ENCODE peak calls at places on chromosomes 4 and X, in seven cellular contexts. One of them, this sample, is unnamed.

GRCh38 chr4:82594466-82594865 is 32.7 kb upstream of the TMEM150C start:
- DNase-seq in uterus: no peak
- DNase-seq in lower lobe of right lung: no peak
- DNase-seq in endothelial cell of umbilical vein: no peak
- DNase-seq in RWPE2: no peak
- DNase-seq in transverse colon: no peak
- DNase-seq in CD4-positive, alpha-beta memory T cell: no peak
- DNase-seq in this sample: no peak

GRCh38 chr4:182144621-182145359 is 98.4 kb upstream of the TENM3 start:
- DNase-seq in uterus: peak; percentile 18
- DNase-seq in lower lobe of right lung: no peak
- DNase-seq in endothelial cell of umbilical vein: no peak
- DNase-seq in RWPE2: no peak
- DNase-seq in transverse colon: no peak
- DNase-seq in CD4-positive, alpha-beta memory T cell: no peak
- DNase-seq in this sample: no peak

GRCh38 chr4:93791570-93792195 is 36.9 kb upstream of the ATOH1 start:
- DNase-seq in uterus: no peak
- DNase-seq in lower lobe of right lung: peak; percentile 44
- DNase-seq in endothelial cell of umbilical vein: peak; percentile 41
- DNase-seq in RWPE2: no peak
- DNase-seq in transverse colon: peak; percentile 64
- DNase-seq in CD4-positive, alpha-beta memory T cell: no peak
- DNase-seq in this sample: peak; percentile 33

GRCh38 chrX:74535211-74535621 is 79.2 kb downstream of the RLIM start:
- DNase-seq in uterus: peak; percentile 23
- DNase-seq in lower lobe of right lung: no peak
- DNase-seq in endothelial cell of umbilical vein: no peak
- DNase-seq in RWPE2: no peak
- DNase-seq in transverse colon: peak; percentile 12
- DNase-seq in CD4-positive, alpha-beta memory T cell: no peak
- DNase-seq in this sample: peak; percentile 32

GRCh38 chrX:40971736-40972135 is 113.5 kb upstream of the USP9X start:
- DNase-seq in uterus: no peak
- DNase-seq in lower lobe of right lung: no peak
- DNase-seq in endothelial cell of umbilical vein: no peak
- DNase-seq in RWPE2: no peak
- DNase-seq in transverse colon: no peak
- DNase-seq in CD4-positive, alpha-beta memory T cell: no peak
- DNase-seq in this sample: no peak

GRCh38 chr4:166091914-166092510 is 219.0 kb downstream of the TLL1 start:
- DNase-seq in uterus: no peak
- DNase-seq in lower lobe of right lung: no peak
- DNase-seq in endothelial cell of umbilical vein: peak; percentile 43
- DNase-seq in RWPE2: no peak
- DNase-seq in transverse colon: no peak
- DNase-seq in CD4-positive, alpha-beta memory T cell: peak; percentile 4
- DNase-seq in this sample: peak; percentile 44

GRCh38 chrX:131703646-131704045 is 159.8 kb downstream of the OR13H1 start:
- DNase-seq in uterus: peak; percentile 19
- DNase-seq in lower lobe of right lung: no peak
- DNase-seq in endothelial cell of umbilical vein: no peak
- DNase-seq in RWPE2: no peak
- DNase-seq in transverse colon: no peak
- DNase-seq in CD4-positive, alpha-beta memory T cell: no peak
- DNase-seq in this sample: no peak

GRCh38 chr4:30879841-30880240 is 159.7 kb downstream of the PCDH7 start:
- DNase-seq in uterus: no peak
- DNase-seq in lower lobe of right lung: no peak
- DNase-seq in endothelial cell of umbilical vein: no peak
- DNase-seq in RWPE2: no peak
- DNase-seq in transverse colon: no peak
- DNase-seq in CD4-positive, alpha-beta memory T cell: no peak
- DNase-seq in this sample: no peak

GRCh38 chr4:6268650-6269399 is 825 bp upstream of the WFS1 start:
- DNase-seq in uterus: no peak
- DNase-seq in lower lobe of right lung: peak; percentile 41
- DNase-seq in endothelial cell of umbilical vein: no peak
- DNase-seq in RWPE2: no peak
- DNase-seq in transverse colon: no peak
- DNase-seq in CD4-positive, alpha-beta memory T cell: no peak
- DNase-seq in this sample: no peak

GRCh38 chr4:178185517-178185916 is 743.3 kb upstream of the AGA start:
- DNase-seq in uterus: no peak
- DNase-seq in lower lobe of right lung: no peak
- DNase-seq in endothelial cell of umbilical vein: no peak
- DNase-seq in RWPE2: no peak
- DNase-seq in transverse colon: no peak
- DNase-seq in CD4-positive, alpha-beta memory T cell: no peak
- DNase-seq in this sample: no peak

GRCh38 chr4:184409911-184410692 is 64.2 kb downstream of the IRF2 start:
- DNase-seq in uterus: no peak
- DNase-seq in lower lobe of right lung: no peak
- DNase-seq in endothelial cell of umbilical vein: no peak
- DNase-seq in RWPE2: no peak
- DNase-seq in transverse colon: peak; percentile 42
- DNase-seq in CD4-positive, alpha-beta memory T cell: peak; percentile 34
- DNase-seq in this sample: peak; percentile 87

GRCh38 chr4:184408021-184408710 is 66.2 kb downstream of the IRF2 start:
- DNase-seq in uterus: no peak
- DNase-seq in lower lobe of right lung: no peak
- DNase-seq in endothelial cell of umbilical vein: peak; percentile 21
- DNase-seq in RWPE2: no peak
- DNase-seq in transverse colon: no peak
- DNase-seq in CD4-positive, alpha-beta memory T cell: no peak
- DNase-seq in this sample: no peak

GRCh38 chr4:184410748-184411147 is 63.6 kb downstream of the IRF2 start:
- DNase-seq in uterus: no peak
- DNase-seq in lower lobe of right lung: no peak
- DNase-seq in endothelial cell of umbilical vein: no peak
- DNase-seq in RWPE2: no peak
- DNase-seq in transverse colon: no peak
- DNase-seq in CD4-positive, alpha-beta memory T cell: no peak
- DNase-seq in this sample: no peak

GRCh38 chr4:184408711-184409081 is 65.7 kb downstream of the IRF2 start:
- DNase-seq in uterus: no peak
- DNase-seq in lower lobe of right lung: no peak
- DNase-seq in endothelial cell of umbilical vein: no peak
- DNase-seq in RWPE2: no peak
- DNase-seq in transverse colon: no peak
- DNase-seq in CD4-positive, alpha-beta memory T cell: no peak
- DNase-seq in this sample: no peak

GRCh38 chr4:184409502-184409901 is 64.8 kb downstream of the IRF2 start:
- DNase-seq in uterus: no peak
- DNase-seq in lower lobe of right lung: no peak
- DNase-seq in endothelial cell of umbilical vein: no peak
- DNase-seq in RWPE2: no peak
- DNase-seq in transverse colon: no peak
- DNase-seq in CD4-positive, alpha-beta memory T cell: no peak
- DNase-seq in this sample: no peak
- H3K4me3 ChIP-seq in uterus: no peak overlapping the region
- H3K4me3 ChIP-seq in lower lobe of right lung: no peak overlapping the region
- H3K4me3 ChIP-seq in endothelial cell of umbilical vein: no peak overlapping the region
- H3K4me3 ChIP-seq in RWPE2: no peak overlapping the region
- H3K4me3 ChIP-seq in transverse colon: no peak overlapping the region
- H3K4me3 ChIP-seq in CD4-positive, alpha-beta memory T cell: no peak overlapping the region
- H3K4me3 ChIP-seq in this sample: peak overlapping the region; percentile 6

GRCh38 chrX:27883468-27884092 is 75.8 kb downstream of the MAGEB10 start:
- DNase-seq in uterus: no peak
- DNase-seq in lower lobe of right lung: no peak
- DNase-seq in endothelial cell of umbilical vein: no peak
- DNase-seq in RWPE2: no peak
- DNase-seq in transverse colon: no peak
- DNase-seq in CD4-positive, alpha-beta memory T cell: no peak
- DNase-seq in this sample: no peak
- H3K4me3 ChIP-seq in uterus: no peak overlapping the region
- H3K4me3 ChIP-seq in lower lobe of right lung: no peak overlapping the region
- H3K4me3 ChIP-seq in endothelial cell of umbilical vein: no peak overlapping the region
- H3K4me3 ChIP-seq in RWPE2: no peak overlapping the region
- H3K4me3 ChIP-seq in transverse colon: no peak overlapping the region
- H3K4me3 ChIP-seq in CD4-positive, alpha-beta memory T cell: no peak overlapping the region
- H3K4me3 ChIP-seq in this sample: no peak overlapping the region

GRCh38 chr4:109801099-109801789 is 555 bp downstream of the CFI start:
- DNase-seq in uterus: no peak
- DNase-seq in lower lobe of right lung: no peak
- DNase-seq in endothelial cell of umbilical vein: peak; percentile 54
- DNase-seq in RWPE2: no peak
- DNase-seq in transverse colon: no peak
- DNase-seq in CD4-positive, alpha-beta memory T cell: no peak
- DNase-seq in this sample: no peak
- H3K4me3 ChIP-seq in uterus: no peak overlapping the region
- H3K4me3 ChIP-seq in lower lobe of right lung: peak overlapping the region; percentile 48
- H3K4me3 ChIP-seq in endothelial cell of umbilical vein: peak overlapping the region; percentile 6
- H3K4me3 ChIP-seq in RWPE2: no peak overlapping the region
- H3K4me3 ChIP-seq in transverse colon: no peak overlapping the region
- H3K4me3 ChIP-seq in CD4-positive, alpha-beta memory T cell: no peak overlapping the region
- H3K4me3 ChIP-seq in this sample: no peak overlapping the region

GRCh38 chr4:186725422-186726149 is 1.9 kb upstream of the FAT1 start:
- DNase-seq in uterus: peak; percentile 70
- DNase-seq in lower lobe of right lung: peak; percentile 76
- DNase-seq in endothelial cell of umbilical vein: peak; percentile 43
- DNase-seq in RWPE2: peak; percentile 79
- DNase-seq in transverse colon: peak; percentile 87
- DNase-seq in CD4-positive, alpha-beta memory T cell: no peak
- DNase-seq in this sample: peak; percentile 84
- H3K4me3 ChIP-seq in uterus: peak overlapping the region; percentile 45
- H3K4me3 ChIP-seq in lower lobe of right lung: peak overlapping the region; percentile 77
- H3K4me3 ChIP-seq in endothelial cell of umbilical vein: peak overlapping the region; percentile 50
- H3K4me3 ChIP-seq in RWPE2: peak overlapping the region; percentile 97
- H3K4me3 ChIP-seq in transverse colon: peak overlapping the region; percentile 70
- H3K4me3 ChIP-seq in CD4-positive, alpha-beta memory T cell: no peak overlapping the region
- H3K4me3 ChIP-seq in this sample: peak overlapping the region; percentile 83

DNA sequence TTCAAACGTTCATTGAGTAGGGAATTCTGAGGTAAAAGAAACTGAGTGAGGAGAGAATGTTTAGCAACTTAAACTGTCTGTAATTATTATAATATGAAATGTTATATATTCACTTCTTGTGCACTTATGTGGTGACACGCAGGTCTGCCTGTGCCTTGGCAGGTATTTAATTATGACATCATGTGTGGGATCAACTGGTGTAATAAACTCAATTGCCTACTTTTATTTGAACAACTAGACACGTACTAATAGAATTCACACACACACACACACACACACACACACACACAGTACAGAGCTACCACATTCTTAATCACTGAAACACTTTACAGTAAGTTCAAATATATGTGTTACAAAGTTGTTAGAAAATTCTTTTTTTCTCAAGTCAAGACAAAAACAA is 20.7 kb upstream of the SLC25A31 start:
- DNase-seq in uterus: no peak
- DNase-seq in lower lobe of right lung: no peak
- DNase-seq in endothelial cell of umbilical vein: no peak
- DNase-seq in RWPE2: no peak
- DNase-seq in transverse colon: no peak
- DNase-seq in CD4-positive, alpha-beta memory T cell: no peak
- DNase-seq in this sample: no peak
- H3K4me3 ChIP-seq in uterus: no peak overlapping the region
- H3K4me3 ChIP-seq in lower lobe of right lung: no peak overlapping the region
- H3K4me3 ChIP-seq in endothelial cell of umbilical vein: no peak overlapping the region
- H3K4me3 ChIP-seq in RWPE2: no peak overlapping the region
- H3K4me3 ChIP-seq in transverse colon: no peak overlapping the region
- H3K4me3 ChIP-seq in CD4-positive, alpha-beta memory T cell: no peak overlapping the region
- H3K4me3 ChIP-seq in this sample: no peak overlapping the region

GRCh38 chr4:152594981-152595916 is 59.4 kb upstream of the FBXW7 start:
- DNase-seq in uterus: no peak
- DNase-seq in lower lobe of right lung: no peak
- DNase-seq in endothelial cell of umbilical vein: no peak
- DNase-seq in RWPE2: no peak
- DNase-seq in transverse colon: no peak
- DNase-seq in CD4-positive, alpha-beta memory T cell: no peak
- DNase-seq in this sample: no peak

GRCh38 chr4:152590179-152591031 is 54.5 kb upstream of the FBXW7 start:
- DNase-seq in uterus: no peak
- DNase-seq in lower lobe of right lung: no peak
- DNase-seq in endothelial cell of umbilical vein: no peak
- DNase-seq in RWPE2: peak; percentile 74
- DNase-seq in transverse colon: no peak
- DNase-seq in CD4-positive, alpha-beta memory T cell: no peak
- DNase-seq in this sample: no peak

GRCh38 chr4:152591876-152592275 is 56.0 kb upstream of the FBXW7 start:
- DNase-seq in uterus: no peak
- DNase-seq in lower lobe of right lung: no peak
- DNase-seq in endothelial cell of umbilical vein: no peak
- DNase-seq in RWPE2: no peak
- DNase-seq in transverse colon: no peak
- DNase-seq in CD4-positive, alpha-beta memory T cell: no peak
- DNase-seq in this sample: no peak

GRCh38 chr4:152588869-152589268 is 53.0 kb upstream of the FBXW7 start:
- DNase-seq in uterus: no peak
- DNase-seq in lower lobe of right lung: no peak
- DNase-seq in endothelial cell of umbilical vein: no peak
- DNase-seq in RWPE2: no peak
- DNase-seq in transverse colon: no peak
- DNase-seq in CD4-positive, alpha-beta memory T cell: no peak
- DNase-seq in this sample: no peak

DNA sequence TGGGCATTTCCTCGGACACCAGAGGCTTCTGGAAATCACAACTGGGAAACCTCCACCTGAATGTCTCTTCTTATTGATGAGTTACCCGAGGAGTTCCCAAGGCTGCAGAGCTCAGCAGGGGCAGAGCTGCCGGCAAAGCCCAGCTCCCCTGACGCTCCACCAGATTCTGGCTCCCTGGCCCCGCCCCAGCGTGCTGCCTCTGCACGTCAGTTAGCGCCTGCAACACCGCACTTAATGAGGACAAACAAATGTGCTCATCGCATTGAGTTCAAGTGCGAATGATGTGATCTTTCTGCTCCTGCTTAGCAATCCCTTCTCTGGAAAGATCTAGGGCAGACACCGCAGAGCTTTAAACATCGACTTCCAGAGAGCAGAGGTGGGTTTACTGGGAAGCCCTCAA is 55.5 kb upstream of the FBXW7 start:
- DNase-seq in uterus: no peak
- DNase-seq in lower lobe of right lung: peak; percentile 60
- DNase-seq in endothelial cell of umbilical vein: peak; percentile 19
- DNase-seq in RWPE2: no peak
- DNase-seq in transverse colon: peak; percentile 63
- DNase-seq in CD4-positive, alpha-beta memory T cell: no peak
- DNase-seq in this sample: no peak
- H3K4me3 ChIP-seq in uterus: no peak overlapping the region
- H3K4me3 ChIP-seq in lower lobe of right lung: no peak overlapping the region
- H3K4me3 ChIP-seq in endothelial cell of umbilical vein: no peak overlapping the region
- H3K4me3 ChIP-seq in RWPE2: no peak overlapping the region
- H3K4me3 ChIP-seq in transverse colon: peak overlapping the region; percentile 8
- H3K4me3 ChIP-seq in CD4-positive, alpha-beta memory T cell: no peak overlapping the region
- H3K4me3 ChIP-seq in this sample: no peak overlapping the region